ENCODE peak calls at places on chromosome 2, in five cellular contexts. One of them, this sample, is unnamed.

GRCh38 chr2:180048256-180048655 is 41.2 kb upstream of the CWC22 start:
- DNase-seq in NCI-H1930: no peak
- DNase-seq in progenitor cell of endocrine pancreas: no peak
- DNase-seq in naive thymus-derived CD4-positive, alpha-beta T cell: no peak
- DNase-seq in ELF-1: no peak
- DNase-seq in this sample: no peak

GRCh38 chr2:227132986-227133385 is 31.0 kb downstream of the COL4A4 start:
- DNase-seq in naive thymus-derived CD4-positive, alpha-beta T cell: no peak
- DNase-seq in progenitor cell of endocrine pancreas: no peak
- DNase-seq in ELF-1: no peak
- DNase-seq in NCI-H1930: no peak
- DNase-seq in this sample: no peak

GRCh38 chr2:16461672-16462071 is 204.0 kb downstream of the CYRIA start:
- DNase-seq in progenitor cell of endocrine pancreas: no peak
- DNase-seq in naive thymus-derived CD4-positive, alpha-beta T cell: no peak
- DNase-seq in NCI-H1930: no peak
- DNase-seq in ELF-1: peak
- DNase-seq in this sample: no peak

GRCh38 chr2:239588451-239589269 is 187.8 kb upstream of the HDAC4 start:
- DNase-seq in progenitor cell of endocrine pancreas: no peak
- DNase-seq in naive thymus-derived CD4-positive, alpha-beta T cell: no peak
- DNase-seq in ELF-1: no peak
- DNase-seq in NCI-H1930: no peak
- DNase-seq in this sample: no peak

GRCh38 chr2:53312721-53313120 is 454.9 kb upstream of the CHAC2 start:
- DNase-seq in progenitor cell of endocrine pancreas: no peak
- DNase-seq in naive thymus-derived CD4-positive, alpha-beta T cell: no peak
- DNase-seq in NCI-H1930: no peak
- DNase-seq in ELF-1: no peak
- DNase-seq in this sample: no peak

GRCh38 chr2:191679818-191680600 is 2.1 kb downstream of the NABP1 start:
- DNase-seq in NCI-H1930: no peak
- DNase-seq in progenitor cell of endocrine pancreas: no peak
- DNase-seq in ELF-1: no peak
- DNase-seq in naive thymus-derived CD4-positive, alpha-beta T cell: peak
- DNase-seq in this sample: no peak

GRCh38 chr2:37829202-37829601 is 95.9 kb upstream of the RMDN2 start:
- DNase-seq in ELF-1: no peak
- DNase-seq in progenitor cell of endocrine pancreas: no peak
- DNase-seq in naive thymus-derived CD4-positive, alpha-beta T cell: no peak
- DNase-seq in NCI-H1930: no peak
- DNase-seq in this sample: no peak

GRCh38 chr2:23578964-23579671 is 194.1 kb downstream of the KLHL29 start:
- DNase-seq in ELF-1: no peak
- DNase-seq in NCI-H1930: no peak
- DNase-seq in naive thymus-derived CD4-positive, alpha-beta T cell: no peak
- DNase-seq in progenitor cell of endocrine pancreas: no peak
- DNase-seq in this sample: no peak

GRCh38 chr2:31243053-31243452 is 9.1 kb downstream of the EHD3 start:
- DNase-seq in NCI-H1930: no peak
- DNase-seq in naive thymus-derived CD4-positive, alpha-beta T cell: no peak
- DNase-seq in ELF-1: no peak
- DNase-seq in progenitor cell of endocrine pancreas: no peak
- DNase-seq in this sample: no peak

GRCh38 chr2:165203689-165204559 is at the start of gene SCN3A:
- DNase-seq in NCI-H1930: peak
- DNase-seq in ELF-1: peak
- DNase-seq in progenitor cell of endocrine pancreas: no peak
- DNase-seq in naive thymus-derived CD4-positive, alpha-beta T cell: no peak
- DNase-seq in this sample: peak

GRCh38 chr2:217653240-217653639 is 349.6 kb downstream of the TNS1 start:
- DNase-seq in NCI-H1930: no peak
- DNase-seq in ELF-1: peak
- DNase-seq in naive thymus-derived CD4-positive, alpha-beta T cell: no peak
- DNase-seq in progenitor cell of endocrine pancreas: no peak
- DNase-seq in this sample: no peak

GRCh38 chr2:201114846-201115245 is 1.1 kb upstream of the CFLAR start:
- DNase-seq in ELF-1: peak
- DNase-seq in naive thymus-derived CD4-positive, alpha-beta T cell: no peak
- DNase-seq in NCI-H1930: no peak
- DNase-seq in progenitor cell of endocrine pancreas: no peak
- DNase-seq in this sample: no peak

GRCh38 chr2:193793914-193794313 is 1599.2 kb upstream of the TMEFF2 start:
- DNase-seq in ELF-1: no peak
- DNase-seq in progenitor cell of endocrine pancreas: no peak
- DNase-seq in naive thymus-derived CD4-positive, alpha-beta T cell: no peak
- DNase-seq in NCI-H1930: no peak
- DNase-seq in this sample: no peak

GRCh38 chr2:223101340-223102039 is 49.5 kb downstream of the KCNE4 start:
- DNase-seq in naive thymus-derived CD4-positive, alpha-beta T cell: no peak
- DNase-seq in NCI-H1930: no peak
- DNase-seq in ELF-1: peak
- DNase-seq in progenitor cell of endocrine pancreas: peak
- DNase-seq in this sample: peak